ENCODE peak calls at places on chromosome 11, in ten cellular contexts. Y is adrenal gland, N is heart left ventricle, U is Panc1, W is epithelial cell of esophagus, D is GM06990, L is bronchial epithelial cell, P is H1, K is fibroblast of pulmonary artery, S is lower leg skin. M is an unnamed sample.

GRCh38 chr11:77479746-77480352 is 6.0 kb upstream of the PAK1 start:
- DNase-seq in P (no peak), N (no peak), S (no peak), U (no peak), Y (no peak), D (no peak), W (no peak), K (no peak), L (no peak), M (no peak)

GRCh38 chr11:131763193-131763890 is 392.9 kb downstream of the NTM start:
- DNase-seq in K (peak), W (no peak), N (no peak), Y (no peak), D (no peak), S (no peak), L (no peak), U (no peak), P (no peak), M (no peak)

GRCh38 chr11:86141645-86142569 is 73.0 kb upstream of the PICALM start:
- DNase-seq in P (no peak), S (no peak), K (no peak), Y (no peak), D (no peak), L (no peak), N (no peak), U (no peak), W (no peak), M (no peak)

GRCh38 chr11:288328-289144 is at the start of gene PGGHG:
- DNase-seq in K (peak), D (no peak), L (no peak), Y (peak), U (no peak), N (peak), W (peak), S (peak), P (peak), M (no peak)

GRCh38 chr11:124869856-124870387 is 4.7 kb downstream of the ROBO3 start:
- DNase-seq in P (no peak), U (no peak), L (no peak), N (no peak), Y (no peak), K (no peak), D (no peak), W (no peak), S (no peak), M (no peak)

GRCh38 chr11:27022659-27023251 is 17.9 kb upstream of the BBOX1 start:
- DNase-seq in U (no peak), L (no peak), K (no peak), N (no peak), P (no peak), W (no peak), Y (no peak), S (no peak), D (no peak), M (peak)

GRCh38 chr11:77195071-77195705 is 67.1 kb downstream of the MYO7A start:
- DNase-seq in W (no peak), K (no peak), P (no peak), D (no peak), L (no peak), U (no peak), S (no peak), Y (peak), N (peak), M (no peak)

GRCh38 chr11:65064847-65065240 is 6.5 kb upstream of the NAALADL1 start:
- DNase-seq in W (no peak), D (no peak), Y (no peak), K (no peak), L (no peak), S (no peak), P (no peak), U (no peak), N (no peak), M (no peak)

GRCh38 chr11:1845095-1845429 is 6.3 kb downstream of the TNNI2 start:
- DNase-seq in P (no peak), Y (no peak), U (no peak), W (no peak), S (no peak), K (no peak), L (no peak), N (no peak), D (no peak), M (no peak)

GRCh38 chr11:70736937-70737640 is 338.8 kb downstream of the CTTN start:
- DNase-seq in S (no peak), K (no peak), L (no peak), W (no peak), Y (no peak), D (no peak), P (no peak), U (no peak), N (no peak), M (no peak)

GRCh38 chr11:71582309-71582895 is at the start of gene KRTAP5-11:
- DNase-seq in D (no peak), U (no peak), K (no peak), Y (no peak), S (no peak), N (no peak), L (no peak), P (no peak), W (no peak), M (no peak)

GRCh38 chr11:66219846-66220565 is 48.4 kb upstream of the RAB1B start:
- DNase-seq in W (no peak), N (no peak), Y (no peak), P (no peak), U (no peak), S (peak), L (no peak), K (no peak), D (no peak), M (no peak)

GRCh38 chr11:57432714-57433163 is 5.8 kb upstream of the SLC43A3 start:
- DNase-seq in N (peak), K (peak), S (no peak), W (peak), U (no peak), L (peak), Y (no peak), D (no peak), P (no peak), M (no peak)

GRCh38 chr11:22169833-22170232 is 23.1 kb upstream of the ANO5 start:
- DNase-seq in L (peak), W (no peak), U (no peak), N (no peak), D (no peak), Y (no peak), P (no peak), K (peak), S (no peak), M (no peak)

GRCh38 chr11:7672960-7673723 is at the start of gene CYB5R2:
- DNase-seq in S (peak), U (no peak), L (peak), K (peak), Y (peak), P (peak), D (peak), W (peak), N (peak), M (no peak)

GRCh38 chr11:72001255-72001654 is 2.5 kb downstream of the IL18BP start:
- DNase-seq in Y (no peak), N (no peak), P (no peak), K (no peak), S (no peak), W (no peak), L (no peak), D (no peak), U (no peak), M (no peak)

GRCh38 chr11:12704049-12704448 is 29.8 kb downstream of the TEAD1 start:
- DNase-seq in Y (no peak), W (peak), N (no peak), K (peak), P (no peak), U (no peak), S (no peak), D (no peak), L (peak), M (no peak)

GRCh38 chr11:107740256-107740655 is 28.4 kb upstream of the SLN start:
- DNase-seq in L (no peak), D (no peak), S (no peak), K (no peak), P (no peak), W (no peak), Y (no peak), N (no peak), U (no peak), M (no peak)

GRCh38 chr11:65279713-65280459 is 18.1 kb downstream of the POLA2 start:
- DNase-seq in W (peak), N (no peak), L (peak), Y (peak), K (peak), U (peak), D (no peak), S (no peak), P (no peak), M (no peak)

GRCh38 chr11:125091247-125091876 is 20.1 kb downstream of the TMEM218 start:
- DNase-seq in U (peak), W (peak), Y (peak), K (peak), S (peak), D (no peak), N (no peak), L (peak), P (no peak), M (no peak)

GRCh38 chr11:65274734-65275682 is 13.2 kb downstream of the POLA2 start:
- DNase-seq in N (peak), U (no peak), P (no peak), S (peak), W (peak), L (peak), Y (peak), D (no peak), K (peak), M (no peak)

GRCh38 chr11:66361502-66361941 is 10.0 kb downstream of the SLC29A2 start:
- DNase-seq in S (no peak), K (no peak), N (peak), L (no peak), U (no peak), D (no peak), Y (no peak), P (no peak), W (no peak), M (no peak)

GRCh38 chr11:103433380-103433779 is 324.2 kb downstream of the DYNC2H1 start:
- DNase-seq in W (peak), N (no peak), Y (no peak), D (no peak), K (peak), U (peak), S (no peak), L (peak), P (no peak), M (peak)

GRCh38 chr11:83502041-83502440 is 215.9 kb upstream of the CCDC90B start:
- DNase-seq in Y (no peak), D (no peak), P (no peak), U (no peak), W (peak), K (no peak), N (no peak), L (peak), S (no peak), M (no peak)

GRCh38 chr11:122310701-122311100 is 194.7 kb upstream of the BLID start:
- DNase-seq in N (no peak), L (no peak), K (no peak), S (no peak), U (no peak), Y (no peak), D (no peak), W (no peak), P (no peak), M (no peak)

GRCh38 chr11:73875840-73876239 is 806 bp downstream of the COA4 start:
- DNase-seq in U (no peak), Y (no peak), W (no peak), N (no peak), P (no peak), L (no peak), S (no peak), D (no peak), K (no peak), M (no peak)

GRCh38 chr11:8036002-8036802 is 44.8 kb upstream of the TUB start:
- DNase-seq in N (no peak), L (no peak), W (no peak), S (peak), Y (no peak), D (no peak), K (no peak), P (peak), U (no peak), M (no peak)

GRCh38 chr11:119030029-119030328 is 698 bp downstream of the SLC37A4 start:
- DNase-seq in N (no peak), K (no peak), P (no peak), W (no peak), L (no peak), U (no peak), S (no peak), D (no peak), Y (no peak), M (no peak)

GRCh38 chr11:110710520-110711381 is 1.5 kb downstream of the ARHGAP20 start:
- DNase-seq in Y (peak), L (peak), U (no peak), W (peak), P (peak), S (peak), D (peak), K (peak), N (peak), M (no peak)

GRCh38 chr11:73003083-73003482 is 139.0 kb downstream of the FCHSD2 start:
- DNase-seq in L (no peak), U (no peak), D (peak), S (no peak), Y (no peak), K (no peak), N (no peak), P (no peak), W (no peak), M (no peak)

GRCh38 chr11:72697814-72698213 is 23.6 kb upstream of the PDE2A start:
- DNase-seq in U (no peak), Y (no peak), L (no peak), N (no peak), K (no peak), W (no peak), S (no peak), P (no peak), D (no peak), M (no peak)

GRCh38 chr11:102225689-102226562 is 91.4 kb upstream of the BIRC3 start:
- DNase-seq in S (no peak), Y (no peak), U (no peak), W (peak), K (peak), D (no peak), L (peak), N (no peak), P (no peak), M (peak)

GRCh38 chr11:77188323-77188911 is 60.4 kb downstream of the MYO7A start:
- DNase-seq in L (peak), S (peak), W (peak), P (peak), N (peak), D (no peak), K (peak), U (peak), Y (peak), M (peak)

GRCh38 chr11:16215352-16215751 is 141.0 kb downstream of the SOX6 start:
- DNase-seq in P (no peak), W (no peak), N (no peak), S (no peak), Y (no peak), L (no peak), U (no peak), D (no peak), K (no peak), M (no peak)

GRCh38 chr11:130911306-130911705 is 5.0 kb downstream of the SNX19 start:
- DNase-seq in Y (no peak), N (no peak), L (no peak), U (no peak), W (no peak), P (no peak), S (no peak), D (no peak), K (no peak), M (no peak)

GRCh38 chr11:17214338-17214737 is 6.6 kb upstream of the PIK3C2A start:
- DNase-seq in S (no peak), P (no peak), K (no peak), L (no peak), D (no peak), Y (no peak), U (no peak), N (no peak), W (no peak), M (no peak)

GRCh38 chr11:64745219-64745522 is 1.2 kb upstream of the RASGRP2 start:
- DNase-seq in Y (peak), L (no peak), P (peak), W (no peak), N (peak), S (peak), D (peak), U (no peak), K (no peak), M (no peak)

DNA sequence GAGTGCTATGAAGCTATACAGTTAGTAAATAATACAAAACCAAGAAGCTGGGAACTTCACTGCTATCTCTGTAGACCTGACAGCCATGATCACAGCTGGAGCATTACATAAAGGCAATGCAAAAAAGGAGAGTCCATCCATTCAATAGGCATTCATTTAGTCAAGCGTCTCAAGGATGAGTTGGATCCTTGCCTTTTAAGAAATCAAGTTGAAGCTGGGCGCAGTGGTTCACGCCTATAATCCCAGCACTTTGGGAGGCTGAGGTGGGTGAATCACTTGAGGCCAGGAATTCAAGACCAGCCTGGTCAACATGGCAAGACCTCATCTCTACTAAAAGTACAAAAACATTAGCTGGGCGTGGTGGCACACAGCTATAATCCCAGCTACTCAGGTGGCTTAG is 48.1 kb upstream of the ALKBH3 start:
- DNase-seq in U (no peak), K (no peak), L (peak), P (no peak), Y (no peak), D (no peak), S (no peak), N (no peak), W (peak), M (no peak)
- TF ChIP-seq CTCF in U (no peak), K (no peak), L (no peak), P (no peak), Y (no peak), D (no peak), S (no peak), N (no peak), W (no peak), M (no peak)

GRCh38 chr11:68978931-68979591 is 1.7 kb downstream of the MRGPRD start:
- DNase-seq in Y (no peak), N (no peak), D (no peak), L (no peak), K (no peak), S (peak), P (no peak), W (no peak), U (no peak), M (no peak)
- H3K4me3 ChIP-seq in Y (no peak), N (no peak), D (no peak), L (no peak), K (no peak), S (no peak), P (no peak), W (no peak), U (no peak), M (no peak)

GRCh38 chr11:116352881-116353280 is 419.9 kb downstream of the BUD13 start:
- DNase-seq in K (no peak), U (no peak), Y (no peak), W (no peak), S (no peak), P (no peak), L (no peak), N (no peak), D (no peak), M (no peak)

GRCh38 chr11:116353517-116353916 is 419.3 kb downstream of the BUD13 start:
- DNase-seq in N (no peak), K (no peak), P (no peak), Y (no peak), W (peak), S (no peak), L (peak), D (no peak), U (no peak), M (no peak)

GRCh38 chr11:116355104-116355503 is 417.7 kb downstream of the BUD13 start:
- DNase-seq in U (no peak), S (no peak), N (no peak), Y (no peak), D (no peak), L (no peak), K (no peak), W (no peak), P (no peak), M (no peak)

GRCh38 chr11:116360542-116360941 is 412.2 kb downstream of the BUD13 start:
- DNase-seq in W (no peak), K (no peak), D (no peak), N (no peak), Y (no peak), P (no peak), L (no peak), S (no peak), U (no peak), M (no peak)

GRCh38 chr11:116357769-116358544 is 414.8 kb downstream of the BUD13 start:
- DNase-seq in W (no peak), N (no peak), U (no peak), P (peak), L (peak), Y (peak), D (peak), S (no peak), K (no peak), M (no peak)
- TF ChIP-seq CTCF in W (no peak), N (peak), U (peak), P (peak), L (peak), Y (no peak), D (peak), S (no peak), K (no peak), M (peak)

GRCh38 chr11:123490527-123490926 is 60.5 kb downstream of the GRAMD1B start:
- DNase-seq in D (no peak), P (no peak), K (no peak), W (no peak), N (no peak), L (no peak), U (no peak), Y (no peak), S (no peak), M (no peak)

GRCh38 chr11:123491241-123491640 is 61.2 kb downstream of the GRAMD1B start:
- DNase-seq in W (no peak), K (no peak), U (no peak), D (no peak), P (no peak), L (no peak), Y (no peak), N (no peak), S (no peak), M (no peak)

GRCh38 chr11:123493393-123494063 is 63.5 kb downstream of the GRAMD1B start:
- DNase-seq in L (peak), P (no peak), Y (no peak), D (no peak), N (no peak), S (no peak), K (no peak), U (no peak), W (peak), M (no peak)

GRCh38 chr11:123494195-123495050 is 64.4 kb downstream of the GRAMD1B start:
- DNase-seq in K (peak), W (peak), U (no peak), P (no peak), Y (no peak), N (no peak), L (peak), S (no peak), D (no peak), M (no peak)
- H3K4me3 ChIP-seq in K (no peak), W (no peak), U (no peak), P (no peak), Y (no peak), N (no peak), L (no peak), S (no peak), D (no peak), M (no peak)

GRCh38 chr11:62266558-62266957 is 3.4 kb upstream of the SCGB2A2 start:
- DNase-seq in P (no peak), U (peak), S (no peak), D (no peak), K (peak), L (peak), N (no peak), Y (peak), W (peak), M (no peak)
- TF ChIP-seq CTCF in P (no peak), U (no peak), S (no peak), D (no peak), K (no peak), L (no peak), N (no peak), Y (no peak), W (no peak), M (no peak)